ENCODE peak calls at places on chromosome 9, in eight cellular contexts. G, C, M, H, S, Z, X and U are unnamed samples.
A peak's percentile ranks its signal among the peaks of the same experiment; 100 is the strongest.

GRCh38 chr9:35341021-35341420 is 148.9 kb upstream of the RUSC2 start:
- DNase-seq in G (no peak), C (no peak), M (no peak), H (no peak), S (no peak), Z (no peak), X (no peak), U (no peak)

GRCh38 chr9:136105398-136106135 is 10.5 kb upstream of the NACC2 start:
- DNase-seq in G (no peak), C (no peak), M (peak; percentile 47), H (no peak), S (no peak), Z (no peak), X (no peak), U (no peak)

GRCh38 chr9:125608488-125609224 is 98.4 kb downstream of the MAPKAP1 start:
- DNase-seq in G (no peak), C (no peak), M (peak; percentile 34), H (peak; percentile 42), S (no peak), Z (no peak), X (no peak), U (no peak)

GRCh38 chr9:23707249-23707648 is 118.8 kb downstream of the ELAVL2 start:
- DNase-seq in G (no peak), C (no peak), M (no peak), H (no peak), S (no peak), Z (no peak), X (no peak), U (no peak)

GRCh38 chr9:14488421-14489190 is 174.7 kb upstream of the NFIB start:
- DNase-seq in G (no peak), C (no peak), M (no peak), H (no peak), S (no peak), Z (no peak), X (no peak), U (no peak)

GRCh38 chr9:87557996-87558395 is 60.3 kb downstream of the DAPK1 start:
- DNase-seq in G (no peak), C (no peak), M (no peak), H (no peak), S (no peak), Z (no peak), X (no peak), U (peak; percentile 25)

GRCh38 chr9:118782790-118783463 is 586.3 kb downstream of the BRINP1 start:
- DNase-seq in G (no peak), C (no peak), M (no peak), H (no peak), S (no peak), Z (no peak), X (no peak), U (no peak)

GRCh38 chr9:94806307-94806893 is 79.9 kb downstream of the AOPEP start:
- DNase-seq in G (no peak), C (no peak), M (no peak), H (no peak), S (no peak), Z (no peak), X (no peak), U (no peak)

GRCh38 chr9:34279431-34279830 is 49.6 kb downstream of the KIF24 start:
- DNase-seq in G (no peak), C (no peak), M (no peak), H (no peak), S (no peak), Z (no peak), X (no peak), U (no peak)

GRCh38 chr9:25602366-25603044 is 75.7 kb downstream of the TUSC1 start:
- DNase-seq in G (no peak), C (no peak), M (no peak), H (no peak), S (no peak), Z (no peak), X (no peak), U (no peak)

GRCh38 chr9:91790912-91791311 is 159.1 kb downstream of the ROR2 start:
- DNase-seq in G (no peak), C (no peak), M (peak; percentile 89), H (no peak), S (no peak), Z (no peak), X (no peak), U (no peak)

GRCh38 chr9:128705051-128705965 is 3.0 kb downstream of the PKN3 start:
- DNase-seq in G (no peak), C (no peak), M (no peak), H (peak; percentile 8), S (no peak), Z (no peak), X (no peak), U (no peak)

GRCh38 chr9:78363221-78363620 is 66.3 kb downstream of the PSAT1 start:
- DNase-seq in G (no peak), C (no peak), M (peak; percentile 46), H (no peak), S (no peak), Z (no peak), X (peak; percentile 13), U (no peak)

GRCh38 chr9:116549061-116549664 is 137.9 kb upstream of the TRIM32 start:
- DNase-seq in G (peak; percentile 72), C (no peak), M (peak; percentile 97), H (peak; percentile 64), S (no peak), Z (no peak), X (peak; percentile 89), U (peak; percentile 13)

GRCh38 chr9:27181381-27181780 is 72.4 kb downstream of the TEK start:
- DNase-seq in G (no peak), C (no peak), M (peak; percentile 89), H (no peak), S (no peak), Z (no peak), X (no peak), U (no peak)

GRCh38 chr9:115673599-115673998 is 480.0 kb upstream of the PAPPA start:
- DNase-seq in G (no peak), C (no peak), M (peak; percentile 75), H (no peak), S (no peak), Z (no peak), X (no peak), U (no peak)

GRCh38 chr9:98404157-98404695 is 148.8 kb upstream of the TBC1D2 start:
- DNase-seq in G (no peak), C (no peak), M (no peak), H (no peak), S (no peak), Z (no peak), X (no peak), U (no peak)

GRCh38 chr9:4318741-4319140 is 18.9 kb upstream of the GLIS3 start:
- DNase-seq in G (no peak), C (no peak), M (no peak), H (no peak), S (no peak), Z (no peak), X (no peak), U (no peak)

GRCh38 chr9:132857031-132857430 is 21.1 kb downstream of the AK8 start:
- DNase-seq in G (peak; percentile 25), C (no peak), M (peak; percentile 72), H (peak; percentile 75), S (no peak), Z (no peak), X (peak; percentile 65), U (no peak)

GRCh38 chr9:105311317-105311716 is 66.9 kb downstream of the SLC44A1 start:
- DNase-seq in G (no peak), C (no peak), M (peak; percentile 50), H (no peak), S (no peak), Z (no peak), X (no peak), U (no peak)

GRCh38 chr9:121529237-121529987 is 29.8 kb upstream of the GGTA1 start:
- DNase-seq in G (peak; percentile 95), C (no peak), M (peak; percentile 99), H (peak; percentile 93), S (no peak), Z (no peak), X (peak; percentile 93), U (peak; percentile 67)

GRCh38 chr9:129469988-129470316 is 150.9 kb downstream of the C9orf50 start:
- DNase-seq in G (no peak), C (no peak), M (no peak), H (no peak), S (no peak), Z (no peak), X (no peak), U (no peak)

GRCh38 chr9:121622842-121623203 is 28.6 kb upstream of the DAB2IP start:
- DNase-seq in G (no peak), C (no peak), M (no peak), H (no peak), S (no peak), Z (no peak), X (no peak), U (no peak)

GRCh38 chr9:133711428-133712220 is 26.5 kb downstream of the SARDH start:
- DNase-seq in G (no peak), C (no peak), M (peak; percentile 85), H (peak; percentile 22), S (no peak), Z (no peak), X (no peak), U (no peak)

GRCh38 chr9:78187763-78188495 is 47.9 kb upstream of the CEP78 start:
- DNase-seq in G (no peak), C (no peak), M (no peak), H (no peak), S (no peak), Z (no peak), X (no peak), U (peak; percentile 78)

GRCh38 chr9:133889498-133890301 is 102.4 kb downstream of the VAV2 start:
- DNase-seq in G (no peak), C (no peak), M (peak; percentile 20), H (no peak), S (no peak), Z (no peak), X (no peak), U (no peak)

GRCh38 chr9:6090272-6090671 is 74.8 kb upstream of the RANBP6 start:
- DNase-seq in G (no peak), C (no peak), M (no peak), H (no peak), S (no peak), Z (no peak), X (no peak), U (peak; percentile 23)

GRCh38 chr9:128243486-128244415 is 32.1 kb downstream of the GOLGA2 start:
- DNase-seq in G (no peak), C (no peak), M (peak; percentile 21), H (no peak), S (no peak), Z (no peak), X (peak; percentile 54), U (no peak)

GRCh38 chr9:120579139-120579749 is 723 bp downstream of the CDK5RAP2 start:
- DNase-seq in G (no peak), C (peak; percentile 16), M (no peak), H (no peak), S (no peak), Z (no peak), X (no peak), U (no peak)

GRCh38 chr9:36942891-36943290 is 91.2 kb downstream of the PAX5 start:
- DNase-seq in G (no peak), C (no peak), M (no peak), H (no peak), S (no peak), Z (no peak), X (no peak), U (no peak)